ENCODE peak calls at places on chromosomes 4 and X, in nine cellular contexts. J is memory B cell; F is MCF 10A; Y is effector CD4-positive, alpha-beta T cell; N is breast epithelium; X is hepatic stellate cell; S is NCI-H1694 treated with DMSO at 0.1 percent for 48 hours; U is stimulated activated CD8-positive, alpha-beta memory T cell treated with anti-CD3 and anti-CD28 coated beads, Interleukin-15, amount 100 ng/mL, for 24 hours; P is GM06990. D is an unnamed sample.

GRCh38 chr4:48268956-48269860 is at the start of gene TEC:
- DNase-seq in X (peak), P (no peak), F (peak), U (peak), J (peak), S (no peak), Y (no peak), N (no peak), D (no peak)

GRCh38 chrX:15515931-15516330 is 15.3 kb downstream of the BMX start:
- DNase-seq in U (no peak), P (no peak), J (no peak), X (no peak), F (no peak), S (peak), Y (no peak), N (no peak), D (no peak)

GRCh38 chrX:13013353-13014110 is 30.9 kb downstream of the FAM9C start:
- DNase-seq in S (no peak), X (no peak), U (no peak), F (no peak), Y (no peak), J (no peak), N (no peak), P (peak), D (peak)

GRCh38 chr4:12852338-12853307 is 631.5 kb downstream of the RAB28 start:
- DNase-seq in S (peak), U (no peak), F (peak), P (peak), X (peak), J (no peak), Y (no peak), N (no peak), D (no peak)

GRCh38 chrX:15601932-15602331 is 1.2 kb upstream of the ACE2 start:
- DNase-seq in Y (no peak), S (no peak), F (no peak), J (no peak), X (no peak), U (no peak), N (no peak), P (no peak), D (no peak)

GRCh38 chrX:129755779-129756650 is 17.2 kb downstream of the XPNPEP2 start:
- DNase-seq in S (no peak), N (no peak), F (no peak), X (no peak), U (no peak), J (no peak), P (no peak), Y (no peak), D (no peak)

GRCh38 chr4:53532521-53532920 is 58.8 kb downstream of the LNX1 start:
- DNase-seq in U (no peak), J (no peak), N (no peak), X (no peak), S (no peak), P (no peak), F (no peak), Y (no peak), D (no peak)

GRCh38 chrX:135520022-135520552 is 373 bp upstream of the INTS6L start:
- DNase-seq in P (no peak), X (peak), U (no peak), N (no peak), S (no peak), Y (no peak), F (peak), J (no peak), D (no peak)

GRCh38 chr4:22668301-22668700 is 24.4 kb upstream of the GBA3 start:
- DNase-seq in S (no peak), X (no peak), U (no peak), F (peak), P (no peak), Y (no peak), N (no peak), J (no peak), D (no peak)